ENCODE peak calls at places on chromosomes 16 and 17, in eight cellular contexts. Q is activated CD4-positive, alpha-beta T cell treated with anti-CD3 and anti-CD28 coated beads, Interleukin-2, amount 50 U/mL, for 1 hour; E is cardiac fibroblast; O is LHCN-M2; W is stimulated activated CD4-positive, alpha-beta T cell treated with anti-CD3 and anti-CD28 coated beads, Interleukin-4, amount 100 ng/mL, for 24 hours; V is astrocyte of the cerebellum; Y is activated T-helper 1 cell treated with Interleukin-2 at 50 U/mL for 16 hours; X is astrocyte of the hippocampus. P is an unnamed sample.

GRCh38 chr16:69469807-69470561 is 45.6 kb downstream of the CYB5B start:
- DNase-seq in Q (no peak), E (no peak), O (no peak), W (peak), V (no peak), Y (no peak), X (no peak), P (no peak)

GRCh38 chr16:1920727-1921155 is 2.5 kb upstream of the HS3ST6 start:
- DNase-seq in Q (no peak), E (no peak), O (no peak), W (no peak), V (no peak), Y (no peak), X (peak), P (peak)

GRCh38 chr16:89222931-89223330 is 5.4 kb downstream of the ZNF778 start:
- DNase-seq in Q (no peak), E (no peak), O (no peak), W (no peak), V (no peak), Y (no peak), X (no peak), P (no peak)

GRCh38 chr16:17416461-17417221 is 54.1 kb downstream of the XYLT1 start:
- DNase-seq in Q (peak), E (peak), O (peak), W (peak), V (no peak), Y (peak), X (peak), P (no peak)

GRCh38 chr16:68737730-68738590 is 868 bp downstream of the CDH1 start:
- DNase-seq in Q (no peak), E (no peak), O (no peak), W (no peak), V (no peak), Y (no peak), X (no peak), P (no peak)

GRCh38 chr16:48062681-48063080 is 93.1 kb downstream of the ABCC12 start:
- DNase-seq in Q (no peak), E (no peak), O (no peak), W (no peak), V (no peak), Y (no peak), X (no peak), P (no peak)

GRCh38 chr16:23482778-23483177 is 27.5 kb downstream of the GGA2 start:
- DNase-seq in Q (peak), E (no peak), O (no peak), W (no peak), V (no peak), Y (peak), X (no peak), P (no peak)

GRCh38 chr16:29994613-29995329 is 646 bp downstream of the HIRIP3 start:
- DNase-seq in Q (no peak), E (peak), O (peak), W (peak), V (no peak), Y (peak), X (no peak), P (peak)

GRCh38 chr16:89723279-89724250 is 2.2 kb downstream of the ZNF276 start:
- DNase-seq in Q (peak), E (peak), O (no peak), W (peak), V (no peak), Y (peak), X (peak), P (no peak)

GRCh38 chr16:76277099-76278030 is at the start of gene CNTNAP4:
- DNase-seq in Q (no peak), E (peak), O (no peak), W (no peak), V (no peak), Y (no peak), X (peak), P (no peak)

GRCh38 chr17:72890711-72891110 is 201.8 kb downstream of the SLC39A11 start:
- DNase-seq in Q (no peak), E (peak), O (peak), W (no peak), V (no peak), Y (no peak), X (peak), P (no peak)

GRCh38 chr17:47285003-47285402 is 31.4 kb downstream of the ITGB3 start:
- DNase-seq in Q (no peak), E (no peak), O (no peak), W (no peak), V (no peak), Y (no peak), X (no peak), P (no peak)

GRCh38 chr17:31052187-31052889 is 42.4 kb upstream of the NF1 start:
- DNase-seq in Q (no peak), E (peak), O (peak), W (no peak), V (peak), Y (no peak), X (peak), P (peak)

GRCh38 chr16:67034478-67034877 is 5.5 kb downstream of the CBFB start:
- DNase-seq in Q (no peak), E (peak), O (peak), W (no peak), V (no peak), Y (no peak), X (no peak), P (no peak)

GRCh38 chr17:70050192-70050591 is 24.8 kb upstream of the KCNJ16 start:
- DNase-seq in Q (no peak), E (no peak), O (peak), W (no peak), V (no peak), Y (no peak), X (peak), P (no peak)

P was measured in mesenchymal stem cell.